ENCODE peak calls at places on chromosomes 6 and 20, in five cellular contexts. N, C, Q, L and Y are unnamed samples. For H3K36me3, the result is how much of the 10 kb centered on the place peaks cover.

GRCh38 chr6:153170511-153170910 is 39.4 kb upstream of the RGS17 start:
- DNase-seq in Q (peak), L (no peak), N (peak), C (no peak), Y (no peak)

GRCh38 chr6:30470968-30471367 is 18.3 kb upstream of the HLA-E start:
- DNase-seq in Q (no peak), C (no peak), L (no peak), N (no peak), Y (no peak)

GRCh38 chr20:24598346-24598745 is 128.9 kb downstream of the SYNDIG1 start:
- DNase-seq in Q (no peak), C (no peak), N (no peak), L (no peak), Y (no peak)

GRCh38 chr6:10411915-10412164 is 3.0 kb downstream of the TFAP2A start:
- DNase-seq in L (no peak), Q (no peak), C (peak), N (no peak), Y (no peak)

GRCh38 chr20:21101453-21102251 is 4.5 kb downstream of the LINC00237 start:
- DNase-seq in L (no peak), C (peak), N (no peak), Q (no peak), Y (peak)

GRCh38 chr20:29325304-29325640 is 1932.2 kb upstream of the DEFB115 start:
- DNase-seq in Q (no peak), L (no peak), C (no peak), N (no peak), Y (no peak)

GRCh38 chr6:71383891-71384489 is 95.4 kb downstream of the OGFRL1 start:
- DNase-seq in N (peak), Q (peak), L (no peak), C (no peak), Y (no peak)

GRCh38 chr20:49104365-49104648 is 58.2 kb downstream of the CSE1L start:
- DNase-seq in N (no peak), L (no peak), Q (no peak), C (no peak), Y (no peak)

GRCh38 chr6:159106627-159107241 is 61.9 kb upstream of the TAGAP start:
- DNase-seq in C (peak), Q (peak), N (peak), L (peak), Y (peak)

GRCh38 chr20:1935696-1936366 is 40.6 kb downstream of the SIRPA start:
- DNase-seq in L (peak), Q (no peak), N (no peak), C (peak), Y (no peak)

GRCh38 chr6:116624036-116624805 is 7.9 kb downstream of the RSPH4A start:
- DNase-seq in N (peak), L (no peak), Q (no peak), C (no peak), Y (no peak)

GRCh38 chr20:3710703-3711417 is 1.5 kb downstream of the SIGLEC1 start:
- DNase-seq in L (peak), Q (peak), N (no peak), C (peak), Y (peak)

GRCh38 chr6:17740559-17741220 is 34.0 kb upstream of the NUP153 start:
- DNase-seq in C (no peak), L (no peak), N (no peak), Q (no peak), Y (no peak)

GRCh38 chr6:32151885-32152311 is at the start of gene PRRT1:
- DNase-seq in N (no peak), L (no peak), Q (no peak), C (no peak), Y (no peak)

GRCh38 chr6:28732052-28732451 is 191.7 kb downstream of the TRIM27 start:
- DNase-seq in L (no peak), Q (no peak), C (no peak), N (no peak), Y (no peak)

GRCh38 chr20:51275816-51276215 is 252.9 kb upstream of the KCNG1 start:
- DNase-seq in L (no peak), Q (peak), C (no peak), N (no peak), Y (no peak)

GRCh38 chr6:89951574-89952360 is 57.5 kb downstream of the GJA10 start:
- DNase-seq in L (no peak), C (no peak), N (no peak), Q (peak), Y (no peak)

GRCh38 chr6:81995548-81996289 is 243.2 kb upstream of the TENT5A start:
- DNase-seq in Q (peak), L (no peak), C (no peak), N (peak), Y (no peak)

GRCh38 chr6:96016781-96017180 is 1.0 kb downstream of the FUT9 start:
- DNase-seq in N (no peak), Q (no peak), L (no peak), C (no peak), Y (no peak)

GRCh38 chr6:133185731-133186130 is 55.4 kb upstream of the EYA4 start:
- DNase-seq in Q (no peak), C (no peak), N (no peak), L (no peak), Y (no peak)

GRCh38 chr6:30922447-30922852 is 8.4 kb downstream of the VARS2 start:
- DNase-seq in Q (no peak), C (no peak), L (no peak), N (peak), Y (no peak)

GRCh38 chr6:13457577-13457976 is 29.8 kb downstream of the GFOD1 start:
- DNase-seq in L (no peak), N (peak), C (no peak), Q (no peak), Y (no peak)

DNA sequence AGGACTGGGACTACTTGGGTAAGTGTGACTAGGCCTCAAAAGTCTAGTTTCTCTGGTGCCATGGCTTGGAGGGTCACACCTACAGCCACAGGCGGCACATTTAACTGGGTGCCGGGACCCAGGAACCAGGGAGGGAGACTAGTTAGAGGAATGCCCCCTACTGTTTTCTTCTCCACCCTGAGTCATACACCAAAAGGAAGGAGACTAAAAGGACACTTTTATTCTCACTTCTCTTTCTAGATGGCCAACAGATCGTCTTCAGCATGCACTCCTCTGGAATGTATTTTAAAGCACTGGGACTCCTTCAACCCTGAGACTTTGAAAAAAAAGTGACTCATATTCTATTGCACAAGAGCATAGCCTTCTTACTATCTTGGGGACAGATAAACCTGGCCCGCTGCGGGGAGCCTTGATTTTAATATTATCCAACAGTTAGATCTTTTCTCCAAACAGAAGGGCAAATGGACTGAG is 33.4 kb downstream of the PLN start:
- DNase-seq in L (peak), N (peak), C (no peak), Q (peak), Y (no peak)
- H3K4me3 ChIP-seq in L (no peak), N (no peak), C (no peak), Q (no peak), Y (no peak)

DNA sequence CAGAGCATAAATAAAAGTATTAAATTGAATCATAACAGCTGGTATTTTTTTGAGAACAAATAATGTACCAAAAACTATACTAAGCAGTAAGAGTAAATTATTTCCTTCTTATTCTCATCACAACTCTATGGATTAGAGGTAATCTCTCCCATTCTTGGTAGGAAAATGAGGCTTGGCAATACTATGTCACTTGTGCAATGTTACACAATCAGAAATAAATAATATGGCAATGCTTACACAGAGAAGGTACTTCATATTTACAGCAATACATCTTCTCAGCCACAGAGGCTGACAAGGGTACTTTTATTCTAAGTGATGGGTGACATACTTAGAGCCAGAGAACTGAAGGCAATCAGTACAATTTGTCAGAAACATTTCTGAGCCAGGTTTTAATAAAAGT is 3.9 kb downstream of the DST start:
- DNase-seq in C (no peak), L (no peak), N (no peak), Q (no peak), Y (no peak)
- H3K36me3 ChIP-seq in C (under half), L (under half), N (under half), Q (under half), Y (under half)

DNA sequence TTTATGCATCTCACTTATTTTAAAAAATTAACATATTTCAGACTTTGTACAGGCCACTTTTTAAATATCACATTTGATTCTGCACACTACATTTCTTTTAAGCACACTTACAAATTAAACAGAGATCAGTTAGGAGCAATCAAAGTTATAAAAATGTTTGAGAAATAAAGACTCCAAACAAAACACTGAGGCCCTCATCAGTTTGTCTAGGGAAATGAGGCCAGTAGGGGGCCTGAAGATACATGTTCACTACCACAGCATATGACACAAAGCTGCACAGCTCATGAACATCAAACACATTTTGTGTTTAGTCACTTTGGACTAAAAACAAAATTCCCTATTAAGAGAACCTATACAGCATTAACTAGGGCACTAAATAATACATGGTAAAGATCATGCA is 180.5 kb downstream of the PDE7B start:
- DNase-seq in Q (peak), C (no peak), L (no peak), N (peak), Y (no peak)
- TF ChIP-seq CTCF in Q (peak), C (peak), L (peak), N (peak), Y (peak)

DNA sequence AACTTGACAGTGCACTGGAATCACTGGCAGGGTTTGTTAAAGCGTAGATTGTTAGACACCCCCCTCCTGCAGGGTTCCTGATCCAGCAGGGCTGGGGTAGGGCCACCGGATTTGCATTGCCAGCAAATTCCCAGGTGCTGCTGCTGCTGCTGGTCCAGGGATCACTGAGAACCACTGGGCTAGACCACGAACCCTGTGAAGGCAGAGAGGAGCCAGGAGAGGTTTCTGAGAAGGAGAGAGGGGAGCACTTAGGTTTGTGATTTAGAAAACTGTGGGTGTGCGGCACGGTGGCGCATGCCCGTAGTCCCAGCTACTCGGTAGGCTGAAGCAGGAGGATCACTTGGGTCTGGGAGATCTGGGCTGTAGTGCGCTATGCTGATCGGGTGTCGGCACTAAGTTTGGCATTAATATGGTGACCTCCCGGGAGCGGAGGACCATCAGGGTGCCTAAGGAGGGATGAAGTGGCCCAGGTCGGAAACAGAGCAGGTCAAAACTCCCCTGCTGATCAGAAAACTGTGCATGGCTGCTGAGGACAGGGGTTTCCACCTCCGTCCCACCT is 53.6 kb upstream of the FAM83D start:
- DNase-seq in Q (no peak), N (no peak), L (no peak), C (no peak), Y (no peak)
- H3K4me3 ChIP-seq in Q (no peak), N (no peak), L (no peak), C (no peak), Y (peak)

GRCh38 chr20:5570031-5570430 is 180.2 kb upstream of the SHLD1 start:
- DNase-seq in N (no peak), C (no peak), Q (no peak), L (no peak), Y (no peak)
- H3K36me3 ChIP-seq in N (under half), C (under half), Q (under half), L (under half), Y (under half)

GRCh38 chr20:63577317-63577894 is 3.4 kb upstream of the HELZ2 start:
- DNase-seq in Q (no peak), L (peak), N (no peak), C (no peak), Y (no peak)

GRCh38 chr20:63579017-63579705 is 5.1 kb upstream of the HELZ2 start:
- DNase-seq in N (no peak), Q (no peak), L (no peak), C (no peak), Y (no peak)

GRCh38 chr20:63578224-63579016 is 4.4 kb upstream of the HELZ2 start:
- DNase-seq in N (no peak), L (no peak), Q (no peak), C (no peak), Y (no peak)

GRCh38 chr20:63582382-63583063 is 8.5 kb upstream of the HELZ2 start:
- DNase-seq in L (no peak), Q (no peak), N (no peak), C (no peak), Y (no peak)

GRCh38 chr20:63580796-63581461 is 6.9 kb upstream of the HELZ2 start:
- DNase-seq in Q (peak), C (no peak), L (peak), N (peak), Y (no peak)
- TF ChIP-seq CTCF in Q (peak), C (peak), L (no peak), N (peak), Y (peak)

GRCh38 chr20:60054716-60055371 is 96.6 kb downstream of the CDH26 start:
- DNase-seq in Q (no peak), C (no peak), N (no peak), L (no peak), Y (no peak)

GRCh38 chr20:60053813-60054190 is 95.6 kb downstream of the CDH26 start:
- DNase-seq in N (no peak), Q (no peak), C (no peak), L (no peak), Y (no peak)

GRCh38 chr20:60056345-60057122 is 98.3 kb downstream of the CDH26 start:
- DNase-seq in L (no peak), C (no peak), N (no peak), Q (no peak), Y (no peak)

GRCh38 chr20:60057123-60057865 is 99.1 kb downstream of the CDH26 start:
- DNase-seq in N (peak), C (peak), L (peak), Q (peak), Y (peak)

GRCh38 chr20:60055740-60056139 is 97.5 kb downstream of the CDH26 start:
- DNase-seq in N (peak), L (peak), Q (no peak), C (no peak), Y (peak)
- H3K4me3 ChIP-seq in N (no peak), L (no peak), Q (no peak), C (no peak), Y (no peak)

DNA sequence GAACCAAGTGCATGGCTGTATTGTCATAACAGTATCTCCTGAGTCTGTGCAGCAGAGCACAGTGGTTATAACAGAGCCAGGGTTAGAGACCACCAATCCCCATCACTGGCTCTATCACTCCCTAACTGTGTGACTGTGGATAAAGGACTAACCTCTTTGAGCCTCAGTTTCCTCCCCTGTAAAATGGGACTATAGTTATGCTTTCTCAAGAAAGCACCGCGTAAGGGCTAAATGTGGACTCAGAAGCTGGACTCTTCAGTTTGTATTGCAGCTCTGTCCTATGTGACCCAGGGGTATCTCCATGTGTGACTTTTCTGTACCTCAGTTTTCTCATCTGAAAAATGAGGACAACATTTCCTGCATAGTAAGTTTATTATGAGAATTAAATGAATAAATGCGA is 59.9 kb downstream of the TRAM2 start:
- DNase-seq in L (no peak), Q (no peak), N (no peak), C (no peak), Y (no peak)
- H3K36me3 ChIP-seq in L (under half), Q (half or more), N (under half), C (under half), Y (under half)

DNA sequence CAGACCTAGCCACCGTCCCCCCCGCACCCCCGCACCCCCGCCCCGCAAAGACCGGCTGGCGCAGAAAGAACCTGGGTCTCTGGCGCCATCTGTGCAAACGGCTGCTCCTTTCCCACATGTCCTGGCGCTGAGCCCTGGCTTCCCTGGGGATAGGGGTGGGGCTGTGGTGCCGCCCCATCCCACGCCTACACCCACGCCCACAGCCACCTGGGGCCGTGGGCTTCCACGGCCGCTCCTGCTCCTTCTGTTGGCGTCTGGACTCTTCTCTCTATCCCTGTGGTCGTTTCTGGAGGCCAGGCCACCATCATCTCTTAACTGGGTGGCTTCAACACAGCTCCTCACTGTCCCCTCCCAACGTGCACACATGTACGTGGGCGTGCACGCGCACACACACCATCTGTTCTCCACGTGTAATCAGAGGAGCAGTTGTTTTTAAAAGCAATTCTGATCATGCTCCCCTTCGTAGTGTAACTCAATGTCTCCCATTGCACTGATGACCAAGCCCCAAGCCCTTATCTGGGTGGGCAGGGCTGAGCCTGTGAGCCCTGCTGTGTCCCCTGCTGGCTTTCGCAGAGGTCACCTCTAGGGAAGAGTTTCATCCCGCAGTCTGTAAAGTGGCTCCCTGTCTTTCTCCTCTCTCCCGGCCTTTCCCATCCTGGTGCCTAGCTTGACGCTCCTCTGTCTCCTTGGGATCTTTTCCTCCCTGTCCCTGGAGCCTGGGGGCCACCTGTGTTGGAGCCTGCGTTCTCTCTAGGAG is 31.9 kb upstream of the FAM83D start:
- DNase-seq in N (no peak), L (peak), C (no peak), Q (no peak), Y (no peak)
- TF ChIP-seq CTCF in N (no peak), L (no peak), C (peak), Q (no peak), Y (no peak)

GRCh38 chr6:97465877-97466710 is 183.1 kb upstream of the MMS22L start:
- DNase-seq in C (no peak), Q (no peak), N (no peak), L (no peak), Y (no peak)
- H3K4me3 ChIP-seq in C (no peak), Q (no peak), N (no peak), L (no peak), Y (no peak)